ENCODE peak calls at places on chromosomes 6 and 20, in five cellular contexts. O, A, B, W and V are unnamed samples.

GRCh38 chr20:3890410-3890751 is 1.2 kb downstream of the PANK2 start:
- DNase-seq in A (peak), W (no peak), B (no peak), O (no peak), V (no peak)

GRCh38 chr6:73739097-73739496 is 43.1 kb downstream of the CD109 start:
- DNase-seq in O (no peak), A (peak), B (peak), W (no peak), V (no peak)

GRCh38 chr20:47774081-47774777 is 11.1 kb downstream of the SULF2 start:
- DNase-seq in B (no peak), W (no peak), O (no peak), A (no peak), V (no peak)

GRCh38 chr6:106870824-106871300 is 103.7 kb downstream of the CD24 start:
- DNase-seq in B (no peak), A (peak), W (no peak), O (no peak), V (no peak)

GRCh38 chr6:46421239-46421638 is 70.0 kb downstream of the RCAN2 start:
- DNase-seq in B (no peak), A (no peak), O (no peak), W (no peak), V (no peak)

GRCh38 chr20:36311141-36311853 is 5.2 kb downstream of the DLGAP4 start:
- DNase-seq in A (no peak), W (no peak), O (no peak), B (no peak), V (no peak)

GRCh38 chr6:143097224-143097795 is 36.6 kb downstream of the AIG1 start:
- DNase-seq in W (no peak), A (no peak), O (no peak), B (no peak), V (no peak)

GRCh38 chr6:109526905-109527628 is 44.0 kb upstream of the ZBTB24 start:
- DNase-seq in O (peak), A (peak), W (peak), B (peak), V (peak)

GRCh38 chr6:11522819-11523218 is 14.7 kb upstream of the TMEM170B start:
- DNase-seq in W (no peak), A (no peak), O (no peak), B (no peak), V (no peak)

GRCh38 chr20:25025091-25025861 is 32.7 kb downstream of the ACSS1 start:
- DNase-seq in B (no peak), A (no peak), O (no peak), W (peak), V (peak)

GRCh38 chr6:36357872-36358234 is 21.2 kb upstream of the BNIP5 start:
- DNase-seq in O (no peak), W (no peak), B (no peak), A (no peak), V (no peak)

GRCh38 chr20:49724637-49725606 is 11.2 kb upstream of the B4GALT5 start:
- DNase-seq in A (peak), B (no peak), O (peak), W (peak), V (no peak)

GRCh38 chr6:157314705-157315321 is 8.5 kb downstream of the TMEM242 start:
- DNase-seq in B (peak), A (peak), W (no peak), O (no peak), V (no peak)

GRCh38 chr6:112318505-112318904 is 28.6 kb upstream of the RFPL4B start:
- DNase-seq in A (no peak), B (no peak), W (no peak), O (no peak), V (no peak)

GRCh38 chr6:168535711-168536110 is 94.7 kb downstream of the SMOC2 start:
- DNase-seq in O (no peak), W (no peak), A (no peak), B (no peak), V (no peak)

GRCh38 chr6:2531426-2532208 is 219.1 kb downstream of the MYLK4 start:
- DNase-seq in W (no peak), O (no peak), B (peak), A (peak), V (no peak)

GRCh38 chr20:59031326-59032022 is 661 bp downstream of the ATP5F1E start:
- DNase-seq in A (no peak), B (no peak), O (no peak), W (no peak), V (no peak)

GRCh38 chr6:2480267-2480966 is 235.0 kb upstream of the GMDS start:
- DNase-seq in B (no peak), W (peak), O (no peak), A (peak), V (no peak)

GRCh38 chr6:56692586-56693245 is 50.0 kb upstream of the DST start:
- DNase-seq in B (no peak), O (no peak), W (no peak), A (peak), V (no peak)

GRCh38 chr20:7722564-7722963 is 217.7 kb downstream of the HAO1 start:
- DNase-seq in A (peak), O (no peak), B (no peak), W (no peak), V (no peak)

GRCh38 chr6:68240731-68241130 is 394.4 kb upstream of the ADGRB3 start:
- DNase-seq in W (no peak), A (peak), O (no peak), B (no peak), V (no peak)

GRCh38 chr6:7827142-7827541 is 83.4 kb downstream of the TXNDC5 start:
- DNase-seq in A (peak), B (no peak), O (no peak), W (no peak), V (no peak)

GRCh38 chr20:58891076-58891685 is 38.7 kb downstream of the GNAS start:
- DNase-seq in B (no peak), W (peak), O (peak), A (peak), V (no peak)

GRCh38 chr6:105179244-105180065 is at the start of gene POPDC3:
- DNase-seq in B (no peak), W (no peak), O (no peak), A (peak), V (peak)

GRCh38 chr20:62190639-62191411 is 8.0 kb downstream of the MTG2 start:
- DNase-seq in O (no peak), B (no peak), W (no peak), A (no peak), V (no peak)

GRCh38 chr6:150631283-150631981 is 31.7 kb downstream of the PLEKHG1 start:
- DNase-seq in O (no peak), B (no peak), W (no peak), A (no peak), V (no peak)

GRCh38 chr6:113762611-113763010 is 94.5 kb upstream of the MARCKS start:
- DNase-seq in A (no peak), O (no peak), W (no peak), B (no peak), V (no peak)

GRCh38 chr20:6007529-6008103 is 46.2 kb downstream of the LRRN4 start:
- DNase-seq in A (peak), O (no peak), W (no peak), B (no peak), V (no peak)

GRCh38 chr6:1641391-1641790 is 31.7 kb downstream of the FOXC1 start:
- DNase-seq in A (no peak), B (no peak), W (no peak), O (peak), V (no peak)

GRCh38 chr6:26187981-26188635 is 100.9 kb downstream of the HFE start:
- DNase-seq in A (peak), O (no peak), W (peak), B (no peak), V (no peak)

GRCh38 chr6:155985660-155986138 is 530.1 kb upstream of the NOX3 start:
- DNase-seq in A (no peak), W (no peak), O (no peak), B (no peak), V (no peak)

GRCh38 chr20:31579245-31579644 is 25.8 kb upstream of the ID1 start:
- DNase-seq in A (no peak), B (no peak), W (no peak), O (no peak), V (no peak)

GRCh38 chr6:125216015-125216414 is 62.4 kb downstream of the TPD52L1 start:
- DNase-seq in A (no peak), W (no peak), B (no peak), O (no peak), V (no peak)

GRCh38 chr6:75488026-75488425 is 5.6 kb downstream of the FILIP1 start:
- DNase-seq in O (no peak), A (peak), W (no peak), B (peak), V (no peak)

DNA sequence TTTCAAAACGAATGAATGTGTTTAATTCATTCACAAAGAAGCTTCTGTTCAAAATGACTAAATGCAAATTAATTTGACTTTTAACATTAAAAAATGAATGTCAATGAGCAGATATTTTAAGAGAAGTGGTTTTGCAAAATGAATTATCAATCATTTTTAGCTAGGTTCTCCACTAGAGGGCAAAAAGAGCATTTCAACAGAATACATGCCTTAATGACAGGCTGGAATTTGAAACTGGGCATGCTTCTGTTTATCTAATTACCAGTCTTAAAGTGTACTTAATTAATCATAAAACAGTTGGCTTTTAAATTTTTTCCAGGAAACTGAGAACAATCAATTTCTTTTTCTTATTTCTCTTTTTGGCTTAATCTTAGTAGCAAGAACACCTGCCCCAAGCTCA is 63.8 kb upstream of the TINAG start:
- DNase-seq in O (no peak), A (peak), B (no peak), W (no peak), V (no peak)
- TF ChIP-seq CTCF in O (no peak), A (peak), B (peak), W (peak), V (peak)

GRCh38 chr6:53348436-53349208 is at the start of gene ELOVL5:
- DNase-seq in W (peak), A (peak), O (peak), B (peak), V (peak)

GRCh38 chr6:53347250-53347920 is 1.4 kb downstream of the ELOVL5 start:
- DNase-seq in O (no peak), A (peak), B (no peak), W (no peak), V (no peak)

GRCh38 chr6:53349209-53349693 is 501 bp upstream of the ELOVL5 start:
- DNase-seq in A (no peak), O (no peak), W (no peak), B (no peak), V (no peak)

GRCh38 chr6:53344993-53345392 is 3.8 kb downstream of the ELOVL5 start:
- DNase-seq in W (no peak), B (no peak), A (no peak), O (no peak), V (no peak)

DNA sequence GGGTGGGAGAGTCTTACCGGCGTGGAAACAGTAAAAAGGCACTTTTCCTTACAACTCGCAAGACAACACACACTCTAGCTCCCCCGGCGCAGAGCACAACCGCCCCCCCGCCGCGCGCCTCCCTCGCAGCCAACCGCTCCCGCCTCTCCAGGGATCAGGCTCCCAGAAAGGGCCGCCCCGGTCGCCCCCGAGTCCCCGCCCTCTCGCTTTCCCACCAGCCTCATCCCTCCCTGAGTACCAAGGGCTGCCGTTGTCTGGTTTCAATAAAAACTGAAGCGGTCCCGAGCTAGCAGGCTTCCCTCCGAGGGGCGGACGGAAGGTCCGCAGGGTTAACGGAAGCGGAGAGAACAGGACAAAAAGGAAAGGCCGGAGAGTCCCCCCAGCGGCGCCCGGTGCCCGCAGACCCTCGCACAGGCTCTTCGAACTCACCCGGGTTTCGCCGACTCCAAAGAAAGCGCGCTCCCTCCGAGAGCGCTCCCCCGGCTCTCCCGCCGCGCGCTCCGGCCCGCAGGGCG is 772 bp downstream of the ELOVL5 start:
- DNase-seq in W (peak), O (peak), A (peak), B (no peak), V (peak)
- TF ChIP-seq CTCF in W (no peak), O (no peak), A (no peak), B (no peak), V (no peak)

GRCh38 chr6:29014729-29015608 is 9.9 kb upstream of the ZNF311 start:
- DNase-seq in O (no peak), W (no peak), B (no peak), A (peak), V (no peak)
- TF ChIP-seq CTCF in O (no peak), W (no peak), B (peak), A (no peak), V (no peak)

GRCh38 chr6:166420351-166420750 is 37.6 kb upstream of the MPC1 start:
- DNase-seq in A (peak), O (no peak), W (no peak), B (no peak), V (no peak)
- TF ChIP-seq CTCF in A (peak), O (no peak), W (peak), B (no peak), V (no peak)